ENCODE peak calls at places on chromosomes 11 and 22, in seven cellular contexts. S is IMR-90, M is neuronal stem cell, K is mesendoderm, F is H1, E is trophoblast cell, X is H9. D is an unnamed sample.

GRCh38 chr11:36222755-36223635 is 66.2 kb downstream of the COMMD9 start:
- DNase-seq in S (peak; percentile 38), M (no peak), K (no peak), F (no peak), E (peak; percentile 72), X (no peak), D (peak; percentile 83)

GRCh38 chr11:124961972-124962609 is 8.1 kb downstream of the CCDC15 start:
- DNase-seq in S (peak; percentile 85), M (peak; percentile 49), K (peak; percentile 73), F (no peak), E (peak; percentile 86), X (no peak), D (peak; percentile 85)

GRCh38 chr22:48884292-48884691 is 943.4 kb downstream of the BRD1 start:
- DNase-seq in S (no peak), M (no peak), K (no peak), F (no peak), E (no peak), X (no peak), D (no peak)

GRCh38 chr11:73283316-73284035 is 11.3 kb downstream of the P2RY6 start:
- DNase-seq in S (no peak), M (no peak), K (no peak), F (no peak), E (no peak), X (no peak), D (no peak)

GRCh38 chr11:47714554-47715081 is 551 bp downstream of the AGBL2 start:
- DNase-seq in S (no peak), M (peak; percentile 3), K (peak; percentile 39), F (no peak), E (peak; percentile 24), X (no peak), D (peak; percentile 35)

GRCh38 chr22:39252461-39253391 is 7.9 kb upstream of the PDGFB start:
- DNase-seq in S (peak; percentile 25), M (no peak), K (peak; percentile 71), F (no peak), E (no peak), X (no peak), D (no peak)

GRCh38 chr11:337711-338110 is 17.1 kb upstream of the IFITM3 start:
- DNase-seq in S (no peak), M (no peak), K (no peak), F (no peak), E (no peak), X (no peak), D (no peak)

GRCh38 chr11:119378851-119379465 is 2.5 kb downstream of the USP2 start:
- DNase-seq in S (no peak), M (no peak), K (peak; percentile 87), F (peak; percentile 57), E (no peak), X (no peak), D (no peak)

GRCh38 chr11:6468712-6469495 is 4.8 kb downstream of the TRIM3 start:
- DNase-seq in S (peak; percentile 87), M (peak; percentile 88), K (peak; percentile 98), F (peak; percentile 88), E (peak; percentile 67), X (peak; percentile 99), D (peak; percentile 96)

GRCh38 chr11:118175031-118175531 is 1.4 kb downstream of the SCN2B start:
- DNase-seq in S (peak; percentile 62), M (no peak), K (peak; percentile 78), F (no peak), E (peak; percentile 94), X (no peak), D (no peak)

GRCh38 chr11:128802358-128802981 is 64.6 kb downstream of the KCNJ1 start:
- DNase-seq in S (no peak), M (peak; percentile 26), K (peak; percentile 76), F (peak; percentile 67), E (peak; percentile 43), X (peak; percentile 68), D (peak; percentile 53)

GRCh38 chr11:92152245-92152644 is 72.4 kb upstream of the FAT3 start:
- DNase-seq in S (no peak), M (no peak), K (peak; percentile 73), F (no peak), E (no peak), X (peak; percentile 73), D (no peak)

GRCh38 chr11:13336246-13336873 is 58.8 kb downstream of the BMAL1 start:
- DNase-seq in S (peak; percentile 47), M (no peak), K (no peak), F (no peak), E (no peak), X (no peak), D (no peak)

GRCh38 chr22:28016781-28017557 is 97.9 kb upstream of the PITPNB start:
- DNase-seq in S (no peak), M (no peak), K (no peak), F (no peak), E (no peak), X (no peak), D (no peak)

DNA sequence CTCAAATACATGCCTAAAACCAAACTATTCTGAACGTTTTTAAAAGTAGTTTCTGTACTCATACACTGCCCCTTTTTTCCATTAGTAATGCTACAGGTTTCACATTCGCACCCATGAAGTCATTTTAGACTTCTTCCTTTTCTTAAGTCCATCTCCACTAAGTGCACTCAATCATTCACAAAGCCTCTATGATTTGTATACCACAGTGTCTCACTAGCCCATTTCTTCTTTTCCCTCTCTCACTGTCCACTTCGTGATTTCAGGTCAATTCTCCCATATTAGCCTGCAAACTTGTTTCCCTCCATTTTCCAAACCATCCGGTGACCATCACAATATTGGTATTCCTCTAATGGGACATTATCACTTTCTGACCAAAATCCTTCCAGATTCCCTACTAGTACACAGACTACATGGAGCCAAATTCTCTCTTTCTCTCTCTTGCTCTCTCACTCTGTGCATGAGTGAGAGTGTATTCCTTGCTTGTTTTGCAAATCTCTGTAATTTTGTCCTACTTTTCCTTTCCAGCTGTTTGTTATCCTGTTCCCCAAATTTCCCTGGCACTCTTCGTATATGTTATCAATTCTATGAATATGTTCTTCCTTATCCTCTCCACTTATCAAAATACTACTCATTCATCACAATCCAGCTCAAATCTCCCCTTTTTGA is 3.4 kb upstream of the ZC3H12C start:
- DNase-seq in S (no peak), M (no peak), K (no peak), F (no peak), E (no peak), X (no peak), D (no peak)
- H4K8ac ChIP-seq in S (no peak overlapping the region), M (no peak overlapping the region), K (no peak overlapping the region), F (no peak overlapping the region), E (no peak overlapping the region), X (no peak overlapping the region), D (no peak overlapping the region)

GRCh38 chr11:11636671-11637070 is 14.9 kb upstream of the GALNT18 start:
- DNase-seq in S (no peak), M (no peak), K (peak; percentile 31), F (no peak), E (no peak), X (no peak), D (no peak)
- H4K8ac ChIP-seq in S (no peak overlapping the region), M (no peak overlapping the region), K (no peak overlapping the region), F (no peak overlapping the region), E (no peak overlapping the region), X (no peak overlapping the region), D (no peak overlapping the region)

DNA sequence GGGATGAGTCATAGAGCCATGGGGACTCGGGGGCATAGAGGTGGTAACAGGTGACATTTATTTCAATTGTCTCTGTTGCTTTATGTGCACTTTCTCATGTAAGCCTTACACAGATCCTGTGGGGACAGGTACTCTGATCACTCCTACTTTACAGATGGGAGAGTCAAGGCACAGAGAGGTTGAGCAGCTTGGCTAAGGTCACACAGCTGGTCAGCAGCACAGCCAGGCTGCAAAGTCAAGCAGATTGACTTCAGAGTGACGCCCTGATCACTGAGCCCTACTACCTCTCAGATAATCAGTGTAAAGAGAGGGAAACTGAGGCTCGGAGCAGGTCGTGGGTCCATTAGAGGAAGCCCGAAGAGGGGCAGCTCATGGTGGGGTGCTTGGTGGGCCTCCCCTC is 3.5 kb downstream of the TMPRSS6 start:
- DNase-seq in S (no peak), M (no peak), K (no peak), F (no peak), E (no peak), X (no peak), D (no peak)
- H4K8ac ChIP-seq in S (no peak overlapping the region), M (no peak overlapping the region), K (no peak overlapping the region), F (no peak overlapping the region), E (no peak overlapping the region), X (no peak overlapping the region), D (no peak overlapping the region)

GRCh38 chr11:71580057-71581003 is 2.3 kb downstream of the KRTAP5-11 start:
- DNase-seq in S (peak; percentile 72), M (peak; percentile 23), K (peak; percentile 69), F (no peak), E (peak; percentile 75), X (peak; percentile 75), D (peak; percentile 52)

GRCh38 chr11:71577469-71578004 is 5.1 kb downstream of the KRTAP5-11 start:
- DNase-seq in S (no peak), M (no peak), K (no peak), F (no peak), E (no peak), X (no peak), D (no peak)

GRCh38 chr11:71582309-71582895 is at the start of gene KRTAP5-11:
- DNase-seq in S (no peak), M (no peak), K (no peak), F (no peak), E (no peak), X (no peak), D (no peak)

GRCh38 chr11:71581826-71582225 is 849 bp downstream of the KRTAP5-11 start:
- DNase-seq in S (no peak), M (no peak), K (no peak), F (no peak), E (no peak), X (no peak), D (no peak)
- H4K8ac ChIP-seq in S (no peak overlapping the region), M (no peak overlapping the region), K (no peak overlapping the region), F (no peak overlapping the region), E (no peak overlapping the region), X (no peak overlapping the region), D (no peak overlapping the region)

DNA sequence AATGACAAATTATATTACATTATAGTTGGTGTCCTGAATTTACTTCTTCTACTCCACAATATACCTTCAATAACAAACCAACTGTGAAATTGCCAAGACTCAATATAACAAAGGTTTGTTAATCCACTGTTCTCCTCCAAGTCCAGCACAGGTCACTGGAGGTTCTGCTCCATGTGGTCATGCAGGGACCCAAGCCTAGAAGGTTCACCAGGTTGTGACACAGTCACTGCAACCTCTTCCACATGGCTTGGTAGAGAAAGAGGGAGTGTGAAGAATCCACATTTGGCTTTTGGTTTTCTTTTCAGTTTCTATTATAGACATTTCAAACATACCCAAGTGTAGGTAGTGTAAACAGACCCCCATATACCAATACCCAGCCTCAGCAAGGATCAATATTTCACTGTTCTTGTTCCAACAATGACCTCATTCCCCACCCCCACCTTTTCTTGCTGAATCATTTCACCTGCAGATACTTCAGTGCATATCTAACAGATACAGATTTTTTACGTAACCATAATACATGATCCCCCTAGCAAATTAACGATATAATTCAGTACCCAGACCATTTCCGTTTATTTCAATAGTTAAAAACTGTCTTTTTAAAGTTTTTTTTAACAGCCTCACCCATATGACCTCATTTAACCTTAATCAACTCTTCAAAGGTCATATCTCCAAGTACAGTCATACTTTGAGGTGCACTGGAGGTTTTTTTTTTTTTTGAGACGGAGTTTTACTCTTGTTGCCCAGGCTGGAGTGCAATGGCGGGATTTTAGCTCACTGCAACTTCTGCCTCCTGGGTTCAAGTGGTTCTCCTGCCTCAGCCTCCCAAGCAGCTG is 14.1 kb downstream of the FGF19 start:
- DNase-seq in S (no peak), M (no peak), K (no peak), F (no peak), E (no peak), X (no peak), D (no peak)
- H4K8ac ChIP-seq in S (no peak overlapping the region), M (no peak overlapping the region), K (no peak overlapping the region), F (no peak overlapping the region), E (no peak overlapping the region), X (no peak overlapping the region), D (no peak overlapping the region)

GRCh38 chr22:41041532-41041931 is 50.9 kb upstream of the EP300 start:
- DNase-seq in S (no peak), M (no peak), K (no peak), F (no peak), E (no peak), X (no peak), D (no peak)
- H4K8ac ChIP-seq in S (no peak overlapping the region), M (no peak overlapping the region), K (no peak overlapping the region), F (no peak overlapping the region), E (no peak overlapping the region), X (no peak overlapping the region), D (no peak overlapping the region)

D was measured in mesenchymal stem cell.